ENCODE peak calls at places on chromosomes 11 and 22, in ten cellular contexts. I, C, K, Y, H, U, T, A, B and O are unnamed samples. For H3K27me3, the result is how much of the 10 kb centered on the place peaks cover.

GRCh38 chr22:38774496-38775166 is 18.8 kb upstream of the SUN2 start:
- DNase-seq in I (no peak), C (no peak), K (no peak), Y (no peak), H (no peak), U (no peak), T (no peak), A (no peak), B (no peak), O (no peak)

GRCh38 chr22:42217752-42218280 is 52.6 kb downstream of the TCF20 start:
- DNase-seq in I (no peak), C (no peak), K (no peak), Y (no peak), H (no peak), U (peak), T (no peak), A (peak), B (no peak), O (peak)

GRCh38 chr22:26903030-26903856 is 245.9 kb downstream of the MIAT start:
- DNase-seq in I (no peak), C (no peak), K (no peak), Y (peak), H (no peak), U (no peak), T (no peak), A (no peak), B (no peak), O (no peak)

GRCh38 chr11:76610871-76611475 is 59.6 kb downstream of the LRRC32 start:
- DNase-seq in I (no peak), C (peak), K (no peak), Y (peak), H (no peak), U (no peak), T (no peak), A (no peak), B (no peak), O (no peak)

GRCh38 chr11:71325418-71326327 is 73.3 kb upstream of the SHANK2 start:
- DNase-seq in I (no peak), C (peak), K (no peak), Y (no peak), H (no peak), U (no peak), T (no peak), A (no peak), B (no peak), O (no peak)

GRCh38 chr22:27804683-27805297 is 3.2 kb upstream of the MN1 start:
- DNase-seq in I (peak), C (peak), K (peak), Y (peak), H (peak), U (peak), T (peak), A (peak), B (peak), O (no peak)

GRCh38 chr11:123475478-123475877 is 45.4 kb downstream of the GRAMD1B start:
- DNase-seq in I (no peak), C (peak), K (peak), Y (peak), H (no peak), U (peak), T (no peak), A (peak), B (no peak), O (no peak)

GRCh38 chr22:42443240-42444059 is 11.2 kb upstream of the NFAM1 start:
- DNase-seq in I (no peak), C (no peak), K (no peak), Y (no peak), H (no peak), U (no peak), T (no peak), A (no peak), B (no peak), O (no peak)

GRCh38 chr11:112440518-112440917 is 179.9 kb upstream of the PLET1 start:
- DNase-seq in I (no peak), C (no peak), K (no peak), Y (no peak), H (no peak), U (no peak), T (no peak), A (no peak), B (no peak), O (peak)

GRCh38 chr22:43018615-43019014 is 3.7 kb upstream of the PACSIN2 start:
- DNase-seq in I (no peak), C (no peak), K (no peak), Y (no peak), H (no peak), U (no peak), T (no peak), A (no peak), B (no peak), O (no peak)

GRCh38 chr11:72179804-72180396 is 12.0 kb upstream of the FOLR1 start:
- DNase-seq in I (no peak), C (no peak), K (no peak), Y (no peak), H (no peak), U (no peak), T (no peak), A (peak), B (no peak), O (no peak)

GRCh38 chr11:30392221-30392784 is 69.4 kb downstream of the ARL14EP start:
- DNase-seq in I (no peak), C (no peak), K (no peak), Y (peak), H (no peak), U (no peak), T (no peak), A (peak), B (no peak), O (no peak)

GRCh38 chr11:83706581-83706980 is 420.4 kb upstream of the CCDC90B start:
- DNase-seq in I (no peak), C (no peak), K (no peak), Y (no peak), H (no peak), U (no peak), T (no peak), A (no peak), B (no peak), O (no peak)

GRCh38 chr11:58525037-58525614 is 17.2 kb upstream of the OR5B21 start:
- DNase-seq in I (no peak), C (no peak), K (no peak), Y (no peak), H (peak), U (no peak), T (no peak), A (no peak), B (peak), O (no peak)

GRCh38 chr11:34165786-34166557 is 60.5 kb downstream of the NAT10 start:
- DNase-seq in I (peak), C (no peak), K (no peak), Y (no peak), H (no peak), U (no peak), T (no peak), A (no peak), B (no peak), O (no peak)

GRCh38 chr11:108313444-108313843 is 90.6 kb downstream of the ATM start:
- DNase-seq in I (no peak), C (no peak), K (no peak), Y (no peak), H (no peak), U (no peak), T (no peak), A (no peak), B (no peak), O (no peak)

GRCh38 chr11:114044042-114044871 is 15.3 kb upstream of the ZBTB16 start:
- DNase-seq in I (no peak), C (no peak), K (no peak), Y (no peak), H (peak), U (no peak), T (no peak), A (no peak), B (no peak), O (no peak)

GRCh38 chr22:42344391-42344861 is 74.0 kb upstream of the TCF20 start:
- DNase-seq in I (peak), C (peak), K (no peak), Y (no peak), H (no peak), U (no peak), T (no peak), A (peak), B (no peak), O (no peak)

GRCh38 chr11:21474529-21474928 is 718.4 kb upstream of the ANO5 start:
- DNase-seq in I (no peak), C (no peak), K (no peak), Y (no peak), H (no peak), U (no peak), T (no peak), A (no peak), B (no peak), O (no peak)

GRCh38 chr11:65431452-65432132 is 9.0 kb downstream of the NEAT1 start:
- DNase-seq in I (no peak), C (no peak), K (peak), Y (no peak), H (peak), U (peak), T (peak), A (peak), B (peak), O (no peak)

GRCh38 chr22:21876486-21877176 is 9.2 kb upstream of the MAPK1 start:
- DNase-seq in I (no peak), C (no peak), K (peak), Y (no peak), H (peak), U (peak), T (no peak), A (peak), B (no peak), O (no peak)

GRCh38 chr11:6203327-6203726 is 2.0 kb upstream of the C11orf42 start:
- DNase-seq in I (no peak), C (no peak), K (no peak), Y (no peak), H (peak), U (no peak), T (no peak), A (peak), B (no peak), O (no peak)

GRCh38 chr11:28618426-28618825 is 510.2 kb downstream of the METTL15 start:
- DNase-seq in I (no peak), C (no peak), K (peak), Y (no peak), H (no peak), U (peak), T (no peak), A (peak), B (no peak), O (no peak)

GRCh38 chr11:102802341-102802740 is 4.4 kb upstream of the MMP1 start:
- DNase-seq in I (no peak), C (no peak), K (peak), Y (no peak), H (no peak), U (peak), T (no peak), A (peak), B (no peak), O (no peak)

DNA sequence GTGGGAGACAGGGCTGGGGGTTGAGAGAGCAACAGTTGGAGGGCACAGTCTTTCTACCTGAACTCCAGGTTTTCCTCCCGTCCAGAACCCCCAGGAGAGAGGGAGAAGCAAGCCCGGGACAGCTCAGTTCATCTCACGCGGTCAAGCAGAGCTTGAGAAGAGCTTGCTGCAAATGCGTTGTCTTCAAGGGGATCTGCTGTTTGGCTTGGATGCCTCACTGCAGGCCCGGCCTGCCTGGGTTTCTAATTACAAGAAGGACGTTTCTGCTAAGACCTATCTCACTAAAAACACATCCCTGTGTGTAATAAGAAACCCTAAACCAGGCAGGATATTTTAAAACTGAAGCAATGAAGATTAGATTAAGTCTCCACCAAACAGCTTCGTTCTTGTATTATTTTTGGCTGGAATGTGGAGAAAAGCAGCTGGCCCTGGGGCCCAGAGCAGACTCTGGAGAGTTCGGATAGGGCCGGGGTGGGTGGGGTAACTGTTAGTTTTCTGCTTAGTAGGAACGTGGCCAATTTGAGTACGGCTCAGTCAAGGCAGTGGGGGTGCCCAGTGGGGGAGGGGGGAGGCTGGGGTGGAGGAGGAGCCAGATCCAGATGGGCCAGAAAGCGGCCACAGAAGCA is 6.0 kb downstream of the PKNOX2 start:
- DNase-seq in I (peak), C (peak), K (peak), Y (peak), H (no peak), U (peak), T (peak), A (peak), B (no peak), O (no peak)
- H3K27me3 ChIP-seq in I (under half), C (under half), K (under half), Y (under half), H (under half), U (under half), T (under half), A (under half), B (under half), O (under half)

DNA sequence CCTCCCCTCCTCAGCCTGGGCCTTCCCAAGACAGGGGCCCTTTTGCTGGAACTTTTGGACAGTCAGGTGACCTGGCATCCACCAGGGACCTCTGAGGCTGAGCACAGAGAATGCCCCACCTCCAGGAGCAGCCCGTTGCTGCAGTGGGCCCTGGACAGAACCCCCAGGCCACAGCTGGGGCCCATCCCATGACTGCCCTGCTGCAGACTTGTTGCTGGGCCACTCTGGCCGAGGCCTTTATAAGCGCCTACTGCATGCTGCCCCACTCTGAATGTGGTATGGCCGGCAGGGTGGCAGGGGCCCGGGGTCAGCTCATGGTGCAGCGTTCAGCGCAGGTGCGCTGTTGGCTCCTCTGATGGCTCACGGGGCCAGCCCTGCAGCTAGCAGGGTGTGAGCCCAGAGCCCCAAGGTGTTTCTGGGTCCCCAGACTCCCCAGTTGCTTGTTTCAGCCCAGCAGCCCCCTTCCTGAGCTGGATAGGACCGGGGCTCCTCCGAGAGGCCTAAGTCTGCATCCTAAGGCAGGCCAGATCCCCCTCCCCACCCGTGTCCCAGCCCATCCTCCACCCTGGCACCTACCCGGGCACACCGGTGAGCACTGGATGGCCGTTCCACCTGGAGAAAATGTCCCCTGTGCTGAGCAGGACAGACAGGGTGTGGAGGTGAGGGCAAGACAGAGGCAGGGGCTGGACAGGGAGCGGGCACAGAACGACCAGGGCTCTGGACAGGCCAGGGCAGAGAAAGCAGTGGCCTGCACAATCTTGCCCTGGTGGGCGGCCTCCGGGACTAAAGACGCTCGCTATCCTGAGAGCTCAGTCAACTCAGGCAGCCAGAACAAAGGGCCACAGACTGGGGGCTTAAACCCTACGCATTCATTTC is 28.1 kb upstream of the TH start:
- DNase-seq in I (no peak), C (no peak), K (no peak), Y (no peak), H (no peak), U (no peak), T (no peak), A (no peak), B (no peak), O (no peak)
- H3K27me3 ChIP-seq in I (under half), C (under half), K (under half), Y (under half), H (under half), U (under half), T (under half), A (under half), B (under half), O (under half)

GRCh38 chr22:23452231-23453010 is 127.7 kb downstream of the IGLL1 start:
- DNase-seq in I (no peak), C (peak), K (no peak), Y (no peak), H (no peak), U (no peak), T (no peak), A (no peak), B (no peak), O (no peak)

GRCh38 chr22:23458663-23459541 is 121.2 kb downstream of the IGLL1 start:
- DNase-seq in I (no peak), C (no peak), K (no peak), Y (no peak), H (no peak), U (no peak), T (no peak), A (no peak), B (no peak), O (no peak)

GRCh38 chr22:23450434-23450795 is 129.7 kb downstream of the IGLL1 start:
- DNase-seq in I (no peak), C (no peak), K (no peak), Y (no peak), H (no peak), U (no peak), T (no peak), A (no peak), B (no peak), O (no peak)

GRCh38 chr22:23457586-23457985 is 122.5 kb downstream of the IGLL1 start:
- DNase-seq in I (no peak), C (no peak), K (no peak), Y (no peak), H (no peak), U (no peak), T (no peak), A (no peak), B (no peak), O (no peak)

GRCh38 chr22:23453277-23453676 is 126.8 kb downstream of the IGLL1 start:
- DNase-seq in I (no peak), C (no peak), K (no peak), Y (no peak), H (no peak), U (no peak), T (no peak), A (no peak), B (no peak), O (no peak)
- H3K27me3 ChIP-seq in I (under half), C (under half), K (under half), Y (under half), H (under half), U (under half), T (under half), A (under half), B (under half), O (under half)

GRCh38 chr11:128516886-128517285 is 70.5 kb downstream of the ETS1 start:
- DNase-seq in I (no peak), C (no peak), K (peak), Y (no peak), H (no peak), U (no peak), T (no peak), A (no peak), B (no peak), O (no peak)

GRCh38 chr11:128517457-128518230 is 69.7 kb downstream of the ETS1 start:
- DNase-seq in I (no peak), C (no peak), K (peak), Y (no peak), H (no peak), U (no peak), T (no peak), A (peak), B (peak), O (no peak)

GRCh38 chr11:128515766-128516466 is 71.4 kb downstream of the ETS1 start:
- DNase-seq in I (no peak), C (no peak), K (peak), Y (no peak), H (no peak), U (no peak), T (no peak), A (no peak), B (peak), O (no peak)

GRCh38 chr11:128515086-128515485 is 72.3 kb downstream of the ETS1 start:
- DNase-seq in I (no peak), C (no peak), K (no peak), Y (no peak), H (no peak), U (no peak), T (no peak), A (no peak), B (peak), O (no peak)

DNA sequence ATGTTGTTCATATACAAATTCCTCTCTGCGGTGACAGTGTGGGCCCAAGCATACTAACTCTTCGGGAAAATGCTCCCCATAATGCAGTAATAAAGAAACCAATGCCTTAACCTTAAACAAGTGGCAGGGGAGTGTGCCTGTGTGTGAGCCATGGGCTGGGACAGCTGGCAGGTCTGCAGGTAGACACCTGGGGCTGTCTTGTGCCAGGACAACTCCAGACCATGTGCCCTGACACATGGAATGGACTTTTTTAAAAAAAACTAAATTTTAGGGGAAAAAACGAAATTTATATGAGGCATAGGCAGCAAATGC is 70.9 kb downstream of the ETS1 start:
- DNase-seq in I (no peak), C (no peak), K (no peak), Y (no peak), H (no peak), U (no peak), T (no peak), A (no peak), B (no peak), O (no peak)
- H3K27me3 ChIP-seq in I (under half), C (under half), K (under half), Y (under half), H (under half), U (under half), T (under half), A (under half), B (under half), O (under half)

DNA sequence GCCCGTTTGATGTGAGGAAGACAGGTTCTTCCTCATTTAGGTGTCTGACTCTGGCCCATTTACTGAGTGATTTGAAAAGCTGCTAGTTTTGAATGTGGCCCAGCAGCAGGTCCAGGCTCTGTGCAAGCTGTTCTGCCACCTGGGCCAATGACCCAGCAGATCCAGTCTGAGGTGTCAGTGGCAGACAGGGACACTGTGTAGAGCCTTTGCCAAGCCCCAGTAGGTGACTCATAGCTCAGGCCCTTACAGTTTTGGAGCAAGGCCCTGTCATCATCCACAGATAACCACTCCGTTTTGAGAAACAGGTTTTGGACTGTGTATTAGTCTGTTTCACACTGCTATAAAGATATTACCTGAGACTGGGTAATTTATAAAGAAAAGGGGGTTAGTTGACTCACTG is 23.9 kb downstream of the TSPAN32 start:
- DNase-seq in I (no peak), C (no peak), K (peak), Y (no peak), H (no peak), U (peak), T (no peak), A (peak), B (no peak), O (no peak)
- H3K27me3 ChIP-seq in I (under half), C (under half), K (under half), Y (under half), H (under half), U (under half), T (under half), A (under half), B (under half), O (under half)